ENCODE peak calls at places on chromosomes 7 and 10, in six cellular contexts. M is sigmoid colon, X is tibial nerve, I is ovary, N is A549, F is stomach. S is an unnamed sample.

GRCh38 chr7:122764020-122764419 is 61.3 kb upstream of the RNF148 start:
- DNase-seq in M (no peak), X (no peak), I (no peak), N (no peak), F (no peak), S (no peak)

GRCh38 chr7:36207451-36208291 is 54.6 kb downstream of the EEPD1 start:
- DNase-seq in M (peak; percentile 83), X (peak; percentile 30), I (peak; percentile 66), N (peak; percentile 90), F (peak; percentile 36), S (no peak)

GRCh38 chr10:21406595-21407218 is 118.8 kb downstream of the SKIDA1 start:
- DNase-seq in M (no peak), X (no peak), I (no peak), N (no peak), F (no peak), S (peak; percentile 9)

GRCh38 chr7:150453186-150453585 is 2.8 kb downstream of the GIMAP8 start:
- DNase-seq in M (no peak), X (no peak), I (no peak), N (no peak), F (no peak), S (no peak)

GRCh38 chr7:66689081-66689480 is 51.5 kb upstream of the RABGEF1 start:
- DNase-seq in M (no peak), X (no peak), I (no peak), N (no peak), F (no peak), S (no peak)

GRCh38 chr7:148299335-148299734 is 291.2 kb upstream of the C7orf33 start:
- DNase-seq in M (no peak), X (no peak), I (no peak), N (no peak), F (no peak), S (no peak)

GRCh38 chr10:110566472-110567200 is 859 bp upstream of the SMC3 start:
- DNase-seq in M (no peak), X (no peak), I (peak; percentile 26), N (no peak), F (no peak), S (no peak)

GRCh38 chr7:130901209-130901783 is 167.3 kb upstream of the KLF14 start:
- DNase-seq in M (peak; percentile 84), X (no peak), I (peak; percentile 65), N (peak; percentile 96), F (peak; percentile 65), S (no peak)

GRCh38 chr7:105098863-105099515 is 85.0 kb downstream of the KMT2E start:
- DNase-seq in M (no peak), X (no peak), I (no peak), N (no peak), F (no peak), S (no peak)

GRCh38 chr7:40310213-40310612 is 175.4 kb downstream of the SUGCT start:
- DNase-seq in M (no peak), X (no peak), I (no peak), N (no peak), F (no peak), S (no peak)

GRCh38 chr10:29104661-29105369 is 184.1 kb upstream of the LYZL1 start:
- DNase-seq in M (no peak), X (no peak), I (no peak), N (peak; percentile 91), F (no peak), S (no peak)

GRCh38 chr10:30637881-30638467 is 8.4 kb upstream of the LYZL2 start:
- DNase-seq in M (no peak), X (no peak), I (no peak), N (peak; percentile 81), F (no peak), S (no peak)

GRCh38 chr7:45594780-45595535 is 20.8 kb downstream of the ADCY1 start:
- DNase-seq in M (no peak), X (no peak), I (no peak), N (no peak), F (peak; percentile 4), S (no peak)

GRCh38 chr10:97333601-97334369 is 744 bp downstream of the FRAT2 start:
- DNase-seq in M (peak; percentile 75), X (no peak), I (peak; percentile 38), N (peak; percentile 54), F (peak; percentile 62), S (peak; percentile 85)

GRCh38 chr10:127309609-127310008 is 113.2 kb upstream of the INSYN2A start:
- DNase-seq in M (no peak), X (no peak), I (no peak), N (no peak), F (no peak), S (no peak)

GRCh38 chr7:28793383-28793782 is 164.7 kb downstream of the TRIL start:
- DNase-seq in M (no peak), X (no peak), I (no peak), N (no peak), F (no peak), S (no peak)

GRCh38 chr7:102429141-102429904 is 4.1 kb upstream of the ORAI2 start:
- DNase-seq in M (no peak), X (no peak), I (no peak), N (no peak), F (no peak), S (no peak)
- H3K27ac ChIP-seq in M (no peak overlapping the region), X (no peak overlapping the region), I (no peak overlapping the region), N (no peak overlapping the region), F (peak overlapping the region; percentile 88), S (no peak overlapping the region)

GRCh38 chr7:100674441-100675407 is 1.2 kb downstream of the GNB2 start:
- DNase-seq in M (peak; percentile 75), X (no peak), I (peak; percentile 61), N (no peak), F (no peak), S (peak; percentile 82)

GRCh38 chr7:100675581-100676350 is 2.2 kb downstream of the GNB2 start:
- DNase-seq in M (peak; percentile 94), X (peak; percentile 78), I (peak; percentile 91), N (peak; percentile 35), F (peak; percentile 80), S (peak; percentile 93)

GRCh38 chr7:100671353-100672327 is 1.9 kb upstream of the GNB2 start:
- DNase-seq in M (no peak), X (no peak), I (no peak), N (no peak), F (no peak), S (no peak)

GRCh38 chr7:100673942-100674431 is 447 bp downstream of the GNB2 start:
- DNase-seq in M (peak; percentile 86), X (no peak), I (peak; percentile 70), N (no peak), F (no peak), S (peak; percentile 85)

DNA sequence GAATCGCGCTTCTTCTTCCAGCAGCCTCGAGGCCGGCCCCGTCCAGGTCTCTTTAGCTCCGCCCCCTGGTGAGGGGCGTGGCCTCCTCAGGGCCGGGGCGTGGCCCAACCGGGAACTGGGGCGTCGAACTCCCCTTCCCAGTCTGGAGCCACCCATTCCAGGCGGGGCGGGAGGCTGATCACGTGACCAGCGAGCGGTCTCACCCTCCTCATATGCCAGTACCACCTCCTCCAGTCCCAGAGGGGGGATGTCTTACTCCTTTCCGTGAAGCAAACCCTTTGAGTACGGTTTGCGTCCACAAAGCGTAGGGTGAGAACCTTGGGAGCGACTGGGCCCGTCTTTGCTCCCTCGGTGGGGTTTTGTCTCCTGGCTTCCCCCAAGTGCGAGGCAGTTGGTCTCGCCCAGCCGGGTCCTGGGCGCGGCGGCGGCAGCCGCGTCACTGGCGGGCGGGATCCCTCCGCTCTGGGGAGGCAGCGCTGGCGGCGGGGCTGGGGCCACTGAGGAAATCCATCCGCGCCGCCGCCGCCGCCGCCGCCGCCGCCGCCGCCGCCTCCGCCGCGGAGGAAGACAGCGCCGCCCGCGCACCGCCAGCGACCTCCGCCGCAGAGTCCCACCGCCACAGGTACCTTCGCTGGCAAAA is at the start of gene GNB2:
- DNase-seq in M (peak; percentile 100), X (peak; percentile 99), I (peak; percentile 99), N (peak; percentile 100), F (peak; percentile 99), S (peak; percentile 100)
- TF ChIP-seq EP300 in M (no peak), X (peak; percentile 87), I (peak; percentile 65), N (peak; percentile 19), F (no peak), S (no peak)

DNA sequence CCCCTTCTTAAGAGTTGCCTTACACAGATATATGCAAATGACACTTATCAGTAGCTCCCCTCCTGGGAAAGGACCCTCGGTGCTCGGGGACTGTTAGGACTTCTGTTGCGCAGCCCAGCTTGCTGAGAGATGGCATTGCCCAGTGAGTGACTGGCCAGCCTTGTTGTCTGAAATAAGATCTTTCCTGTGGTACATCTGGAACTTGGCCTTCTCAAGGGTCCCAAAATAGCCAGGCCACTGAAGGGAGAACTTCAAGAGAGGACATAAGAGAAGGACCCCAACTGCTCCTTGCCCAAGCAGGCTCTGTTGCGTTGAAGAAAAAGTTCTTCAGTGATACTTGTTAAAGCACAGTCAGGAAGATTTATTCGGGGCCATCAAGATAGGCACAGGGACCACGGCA is 17.3 kb downstream of the BAG3 start:
- DNase-seq in M (no peak), X (no peak), I (no peak), N (no peak), F (no peak), S (no peak)
- H3K4me1 ChIP-seq in M (peaks cover 75% of the 10 kb centered on the region), X (peaks cover 33% of the 10 kb centered on the region), I (peaks cover 20% of the 10 kb centered on the region), N (peaks cover 76% of the 10 kb centered on the region), F (peaks cover 76% of the 10 kb centered on the region), S (peaks cover 52% of the 10 kb centered on the region)

DNA sequence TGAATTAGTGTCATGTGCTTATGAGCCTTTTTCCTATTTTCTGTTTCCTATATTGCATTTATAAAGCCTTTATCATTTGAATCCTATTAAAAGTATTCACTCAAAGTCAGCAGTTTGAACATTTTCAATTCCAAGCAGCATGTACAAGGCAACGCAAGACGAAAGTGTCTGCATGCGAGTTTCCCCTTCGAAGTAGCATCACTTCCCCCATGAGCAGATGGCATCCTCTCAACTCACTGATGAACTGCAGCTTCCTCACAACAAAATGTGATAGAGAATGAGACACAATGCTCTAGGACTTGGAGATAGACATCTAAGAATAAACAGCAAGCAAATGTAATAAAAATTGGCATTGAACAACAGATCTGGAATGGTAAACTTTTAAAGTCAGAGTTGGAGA is 270.7 kb downstream of the PRPF18 start:
- DNase-seq in M (no peak), X (no peak), I (no peak), N (no peak), F (no peak), S (no peak)
- H3K27ac ChIP-seq in M (no peak overlapping the region), X (peak overlapping the region; percentile 53), I (no peak overlapping the region), N (no peak overlapping the region), F (no peak overlapping the region), S (no peak overlapping the region)

DNA sequence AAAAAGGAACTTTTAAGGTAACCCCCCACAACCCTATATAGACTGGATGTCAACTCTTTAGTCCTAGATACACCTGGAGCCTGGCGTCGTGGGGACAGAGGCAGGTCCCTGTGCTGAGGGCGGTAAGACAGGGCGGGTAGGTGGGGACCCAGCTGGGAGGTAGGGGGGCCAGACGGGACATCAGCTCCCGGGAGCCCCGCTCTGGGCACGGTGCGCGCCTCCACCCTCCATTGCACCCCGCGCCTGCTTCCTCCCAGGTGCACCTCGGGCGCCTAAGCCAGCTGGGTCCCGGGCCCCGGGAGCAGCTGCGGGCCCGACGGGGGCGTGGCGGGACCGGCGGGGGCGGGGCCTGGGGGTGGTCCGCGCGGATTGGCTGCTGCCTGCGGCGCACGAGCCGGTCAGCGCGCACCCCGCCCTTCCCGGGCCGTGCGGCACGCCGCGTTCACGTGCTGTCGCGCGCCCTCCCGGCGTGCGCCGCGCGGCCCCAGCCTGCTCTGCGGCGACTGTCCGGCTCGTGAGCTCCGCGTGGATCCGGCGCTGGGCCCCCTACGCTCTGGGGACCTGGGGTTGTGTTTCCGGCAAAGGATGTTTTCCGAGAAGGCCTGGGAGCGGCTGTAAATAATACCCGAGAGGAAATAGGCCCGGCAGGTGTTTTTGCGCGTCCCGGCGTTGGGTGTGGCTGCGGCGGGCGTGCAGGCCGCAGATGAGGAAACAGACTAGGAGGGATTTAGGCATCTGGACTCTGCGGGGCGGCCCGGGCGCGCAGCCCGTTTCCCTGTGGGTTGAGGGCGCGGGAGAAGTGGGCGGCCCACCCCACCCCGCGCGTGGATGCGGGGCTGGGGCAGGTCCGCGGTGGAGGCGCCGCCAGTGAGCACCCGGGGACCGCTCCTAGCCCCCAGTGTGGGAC is 39.1 kb upstream of the PFKFB3 start:
- DNase-seq in M (peak; percentile 95), X (peak; percentile 81), I (peak; percentile 93), N (peak; percentile 89), F (peak; percentile 91), S (peak; percentile 91)
- TF ChIP-seq EP300 in M (no peak), X (no peak), I (no peak), N (no peak), F (no peak), S (no peak)